ENCODE peak calls at places on chromosomes 2 and 18, in six cellular contexts. Z is SK-N-SH, K is GM12878, J is K562, D is H1, L is HL-60. X is an unnamed sample.

GRCh38 chr18:74972354-74972753 is 236.6 kb downstream of the PTGR3 start:
- DNase-seq in Z (no peak), K (no peak), J (no peak), D (no peak), L (no peak), X (no peak)

GRCh38 chr2:53209679-53210473 is 557.7 kb upstream of the CHAC2 start:
- DNase-seq in Z (no peak), K (no peak), J (no peak), D (no peak), L (no peak), X (no peak)

GRCh38 chr2:220871909-220872308 is 700.2 kb downstream of the EPHA4 start:
- DNase-seq in Z (no peak), K (no peak), J (no peak), D (no peak), L (no peak), X (no peak)

GRCh38 chr2:226797989-226798421 is 1.6 kb downstream of the IRS1 start:
- DNase-seq in Z (no peak), K (no peak), J (no peak), D (no peak), L (no peak), X (no peak)

GRCh38 chr2:200314976-200315567 is 8.6 kb downstream of the SPATS2L start:
- DNase-seq in Z (no peak), K (no peak), J (no peak), D (no peak), L (no peak), X (no peak)

GRCh38 chr2:88481937-88482336 is 29.4 kb upstream of the FOXI3 start:
- DNase-seq in Z (no peak), K (no peak), J (no peak), D (no peak), L (no peak), X (no peak)

GRCh38 chr18:892316-892715 is 12.4 kb upstream of the ADCYAP1 start:
- DNase-seq in Z (no peak), K (no peak), J (no peak), D (no peak), L (no peak), X (no peak)

GRCh38 chr2:74854401-74854800 is 20.5 kb downstream of the HK2 start:
- DNase-seq in Z (no peak), K (no peak), J (no peak), D (no peak), L (no peak), X (no peak)

GRCh38 chr2:164642268-164642667 is 21.0 kb upstream of the GRB14 start:
- DNase-seq in Z (no peak), K (no peak), J (no peak), D (no peak), L (no peak), X (no peak)

GRCh38 chr2:140353541-140353940 is 1573.4 kb upstream of the NXPH2 start:
- DNase-seq in Z (no peak), K (no peak), J (no peak), D (no peak), L (no peak), X (no peak)

GRCh38 chr2:43218221-43218549 is 8.2 kb downstream of the ZFP36L2 start:
- DNase-seq in Z (no peak), K (no peak), J (no peak), D (no peak), L (no peak), X (no peak)

GRCh38 chr2:33214857-33215256 is 261.6 kb upstream of the RASGRP3 start:
- DNase-seq in Z (no peak), K (no peak), J (no peak), D (no peak), L (no peak), X (no peak)

GRCh38 chr2:42792583-42793313 is at the start of gene HAAO:
- DNase-seq in Z (peak), K (no peak), J (no peak), D (peak), L (no peak), X (peak)

GRCh38 chr2:80007722-80008503 is 296.6 kb downstream of the LRRTM1 start:
- DNase-seq in Z (no peak), K (no peak), J (no peak), D (no peak), L (no peak), X (no peak)

GRCh38 chr2:33104726-33105125 is 158.0 kb downstream of the LTBP1 start:
- DNase-seq in Z (no peak), K (no peak), J (peak), D (no peak), L (no peak), X (no peak)

GRCh38 chr2:148860037-148860436 is 15.0 kb upstream of the KIF5C start:
- DNase-seq in Z (no peak), K (no peak), J (no peak), D (no peak), L (no peak), X (no peak)

GRCh38 chr2:182068811-182069210 is 83.2 kb downstream of the PPP1R1C start:
- DNase-seq in Z (no peak), K (no peak), J (no peak), D (no peak), L (no peak), X (no peak)

GRCh38 chr18:36942264-36942663 is 113.3 kb downstream of the KIAA1328 start:
- DNase-seq in Z (peak), K (no peak), J (peak), D (no peak), L (peak), X (peak)

GRCh38 chr2:84223191-84223590 is 235.9 kb downstream of the SUCLG1 start:
- DNase-seq in Z (no peak), K (no peak), J (no peak), D (no peak), L (no peak), X (no peak)

GRCh38 chr2:148981350-148981749 is 57.1 kb upstream of the LYPD6B start:
- DNase-seq in Z (no peak), K (no peak), J (no peak), D (no peak), L (no peak), X (no peak)

GRCh38 chr2:179106342-179107178 is 56.6 kb upstream of the CCDC141 start:
- DNase-seq in Z (peak), K (peak), J (no peak), D (no peak), L (peak), X (peak)

GRCh38 chr2:160652236-160652635 is 158.6 kb upstream of the RBMS1 start:
- DNase-seq in Z (no peak), K (no peak), J (no peak), D (no peak), L (peak), X (no peak)

GRCh38 chr2:209495855-209496585 is 72.2 kb downstream of the MAP2 start:
- DNase-seq in Z (peak), K (no peak), J (no peak), D (no peak), L (no peak), X (peak)

GRCh38 chr2:39679805-39680204 is 14.1 kb downstream of the TMEM178A start:
- DNase-seq in Z (no peak), K (no peak), J (no peak), D (no peak), L (no peak), X (no peak)

GRCh38 chr18:70195014-70195614 is 10.4 kb downstream of the RTTN start:
- DNase-seq in Z (no peak), K (peak), J (no peak), D (no peak), L (no peak), X (no peak)

GRCh38 chr2:168087406-168087805 is 160.0 kb downstream of the STK39 start:
- DNase-seq in Z (no peak), K (no peak), J (no peak), D (no peak), L (no peak), X (no peak)

GRCh38 chr2:85578243-85579180 is 1.1 kb downstream of the VAMP8 start:
- DNase-seq in Z (no peak), K (no peak), J (peak), D (no peak), L (peak), X (no peak)

DNA sequence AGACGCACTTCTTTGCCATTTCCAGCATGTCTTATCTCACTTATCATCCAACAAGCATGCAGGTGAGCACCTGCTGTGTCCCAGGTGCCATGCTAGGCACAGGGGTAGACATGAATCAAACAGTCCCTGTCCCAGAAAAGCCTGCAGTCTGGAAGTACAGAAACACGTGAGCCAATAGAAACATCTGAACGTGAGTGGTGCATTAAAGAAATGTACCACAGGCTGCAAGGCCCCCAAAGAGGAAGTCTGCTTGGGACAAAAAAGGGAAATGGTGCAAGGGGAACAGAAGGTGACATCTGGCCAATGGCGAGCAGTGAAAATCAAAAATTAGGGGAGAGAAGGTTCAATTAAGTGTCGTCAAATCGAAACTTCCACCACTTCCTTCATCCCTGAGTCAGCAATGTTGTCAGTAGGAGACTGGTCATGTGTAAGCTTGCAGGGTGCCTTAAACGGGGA is 17.6 kb upstream of the TMEM247 start:
- DNase-seq in Z (no peak), K (peak), J (no peak), D (no peak), L (peak), X (no peak)
- TF ChIP-seq GABPA in Z (no peak), K (no peak), J (no peak), D (no peak), L (no peak), X (no peak)

GRCh38 chr2:120180066-120180465 is 43.1 kb downstream of the TMEM185B start:
- DNase-seq in Z (no peak), K (no peak), J (no peak), D (no peak), L (no peak), X (no peak)

GRCh38 chr2:120177973-120178372 is 45.2 kb downstream of the TMEM185B start:
- DNase-seq in Z (no peak), K (no peak), J (no peak), D (no peak), L (no peak), X (no peak)

GRCh38 chr2:120177011-120177621 is 46.1 kb downstream of the TMEM185B start:
- DNase-seq in Z (no peak), K (peak), J (peak), D (no peak), L (peak), X (no peak)

GRCh38 chr2:120176526-120176925 is 46.7 kb downstream of the TMEM185B start:
- DNase-seq in Z (no peak), K (no peak), J (no peak), D (no peak), L (no peak), X (no peak)

DNA sequence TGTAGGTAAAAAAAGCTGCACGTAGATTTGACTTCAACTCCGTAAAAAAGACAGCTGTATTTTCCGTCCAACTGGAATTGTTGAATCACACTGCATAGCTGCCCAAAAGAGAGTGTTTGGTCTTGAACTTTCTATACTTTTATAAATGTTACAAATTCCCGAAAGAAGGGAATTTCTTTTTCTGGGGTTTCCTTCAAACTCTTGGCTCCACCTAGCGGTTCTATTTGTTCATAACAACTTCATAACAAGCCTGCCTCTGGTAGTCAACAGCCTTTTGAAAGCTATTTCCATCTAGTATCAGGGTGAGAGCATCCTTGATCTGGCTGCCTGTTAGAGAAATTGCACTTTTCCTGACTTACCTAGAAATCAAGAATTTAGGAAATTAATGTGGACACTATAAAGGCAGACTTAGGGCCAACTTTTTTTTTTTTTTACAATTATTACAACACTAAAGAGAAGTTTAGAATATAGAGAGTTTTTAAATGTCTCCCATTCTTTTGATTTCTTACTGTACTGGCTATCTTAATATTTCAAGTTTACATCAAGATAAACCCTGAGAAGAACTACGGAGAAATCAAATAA is 48.1 kb downstream of the TMEM185B start:
- DNase-seq in Z (peak), K (no peak), J (peak), D (no peak), L (peak), X (peak)
- TF ChIP-seq GABPA in Z (no peak), K (no peak), J (no peak), D (no peak), L (no peak), X (no peak)

DNA sequence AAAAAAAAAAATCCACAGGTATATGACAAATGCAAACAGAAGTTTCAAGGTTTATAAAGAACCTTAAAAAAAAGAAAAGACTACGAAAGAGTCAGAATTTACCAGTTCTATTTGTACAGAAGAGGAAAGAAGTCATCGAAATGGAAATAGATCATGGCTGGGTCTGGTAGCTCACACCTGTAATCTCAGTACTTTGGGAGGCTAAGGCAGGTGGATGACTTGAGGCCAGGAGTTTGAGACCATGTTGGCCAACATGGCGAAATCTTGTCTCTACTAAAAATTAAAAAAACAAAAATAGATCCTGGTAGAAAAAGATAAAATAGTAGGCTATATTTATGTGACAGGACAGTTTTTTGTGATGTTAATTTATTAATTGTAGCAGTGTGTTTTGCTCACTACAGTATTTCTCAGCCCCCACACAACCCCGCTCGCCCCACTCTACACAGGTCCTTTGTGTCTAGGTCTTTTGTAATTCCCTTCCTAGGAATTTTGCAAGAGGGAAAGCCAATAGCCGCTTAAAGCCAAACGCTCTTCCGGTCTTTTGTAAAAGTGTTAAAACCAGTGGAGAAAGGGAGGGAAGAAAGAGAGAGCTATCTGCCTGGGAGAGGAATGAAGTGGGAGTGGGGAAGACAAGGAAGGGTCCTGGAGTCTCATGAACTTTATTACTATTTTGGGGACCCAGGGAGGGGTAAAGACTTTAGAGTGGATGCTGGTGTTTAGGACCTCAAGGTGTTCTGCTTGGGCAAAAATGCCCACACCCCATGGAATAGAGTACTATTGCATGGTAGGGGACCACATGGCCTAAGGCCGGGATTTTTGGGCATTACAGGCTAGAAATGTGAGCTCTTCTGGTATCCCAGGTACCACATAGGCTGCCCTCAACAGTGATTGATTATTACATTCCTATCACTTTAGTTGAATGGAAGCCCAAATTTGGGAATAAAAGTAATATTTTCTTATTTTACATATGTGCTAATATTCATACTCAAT is 59.4 kb upstream of the XPO1 start:
- DNase-seq in Z (no peak), K (no peak), J (no peak), D (peak), L (no peak), X (no peak)
- TF ChIP-seq GABPA in Z (no peak), K (no peak), J (no peak), D (no peak), L (no peak), X (no peak)

GRCh38 chr2:222751821-222752719 is 80.6 kb downstream of the MOGAT1 start:
- DNase-seq in Z (no peak), K (no peak), J (no peak), D (no peak), L (no peak), X (no peak)
- TF ChIP-seq GABPA in Z (no peak), K (no peak), J (no peak), D (no peak), L (no peak), X (no peak)

DNA sequence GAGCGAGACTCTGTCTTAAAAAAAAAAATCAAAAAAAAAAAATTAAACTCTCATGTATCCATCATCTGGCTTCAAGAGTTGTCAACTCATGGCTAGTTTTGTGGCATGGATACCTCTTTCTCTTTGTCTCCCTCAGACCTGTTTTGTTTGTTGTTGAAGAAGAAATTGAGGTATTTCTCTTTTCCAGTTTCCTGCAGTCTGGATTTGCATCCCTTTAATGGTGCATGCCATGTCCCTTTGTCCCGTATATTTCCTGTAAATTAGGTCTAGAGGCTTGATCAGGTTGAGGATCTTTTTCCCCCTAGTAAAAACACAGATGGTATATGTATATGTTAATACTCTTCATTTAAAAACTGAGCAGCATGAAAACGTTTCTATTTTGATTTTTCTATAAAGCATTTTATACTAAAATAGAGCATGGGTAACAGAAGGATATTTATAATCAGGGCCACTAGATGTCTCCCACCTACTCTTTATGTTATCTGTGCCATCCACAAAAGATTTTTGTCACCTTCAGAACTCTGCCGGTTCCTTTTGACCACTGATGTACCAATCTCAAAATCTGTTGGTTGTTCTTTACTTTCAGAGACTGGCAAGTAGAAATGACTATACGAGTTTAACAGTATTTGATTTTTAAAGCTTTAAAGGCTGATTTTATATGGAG is 80.1 kb downstream of the GALNT1 start:
- DNase-seq in Z (peak), K (no peak), J (no peak), D (no peak), L (no peak), X (peak)
- TF ChIP-seq GABPA in Z (no peak), K (no peak), J (no peak), D (no peak), L (no peak), X (no peak)

GRCh38 chr2:217706513-217706912 is 296.3 kb downstream of the TNS1 start:
- DNase-seq in Z (no peak), K (no peak), J (no peak), D (no peak), L (no peak), X (no peak)

GRCh38 chr2:217705461-217705860 is 297.3 kb downstream of the TNS1 start:
- DNase-seq in Z (no peak), K (no peak), J (no peak), D (no peak), L (no peak), X (no peak)

GRCh38 chr2:217703102-217703501 is 299.7 kb downstream of the TNS1 start:
- DNase-seq in Z (no peak), K (no peak), J (no peak), D (no peak), L (no peak), X (no peak)

GRCh38 chr2:217706095-217706494 is 296.7 kb downstream of the TNS1 start:
- DNase-seq in Z (no peak), K (no peak), J (no peak), D (no peak), L (no peak), X (no peak)

GRCh38 chr2:217703999-217704398 is 298.8 kb downstream of the TNS1 start:
- DNase-seq in Z (no peak), K (no peak), J (no peak), D (no peak), L (no peak), X (no peak)
- TF ChIP-seq GABPA in Z (no peak), K (no peak), J (no peak), D (no peak), L (no peak), X (no peak)

GRCh38 chr2:44942304-44943030 is 965 bp downstream of the SIX3 start:
- DNase-seq in Z (peak), K (no peak), J (no peak), D (peak), L (no peak), X (no peak)

GRCh38 chr2:44943693-44944101 is 2.2 kb downstream of the SIX3 start:
- DNase-seq in Z (peak), K (no peak), J (no peak), D (no peak), L (no peak), X (no peak)

GRCh38 chr2:44941551-44942234 is at the start of gene SIX3:
- DNase-seq in Z (peak), K (no peak), J (no peak), D (no peak), L (no peak), X (no peak)

GRCh38 chr2:44944102-44944951 is 2.8 kb downstream of the SIX3 start:
- DNase-seq in Z (peak), K (no peak), J (no peak), D (peak), L (peak), X (no peak)

GRCh38 chr2:44943031-44943692 is 1.7 kb downstream of the SIX3 start:
- DNase-seq in Z (peak), K (no peak), J (no peak), D (no peak), L (no peak), X (no peak)
- TF ChIP-seq GABPA in Z (no peak), K (no peak), J (no peak), D (no peak), L (no peak), X (no peak)